ENCODE peak calls at places on chromosomes 4 and X, in four cellular contexts. One of them, this sample, is unnamed.

GRCh38 chr4:39714171-39714570 is 16.2 kb downstream of the UBE2K start:
- DNase-seq in GM23248: peak; percentile 36
- DNase-seq in SJSA1: no peak
- DNase-seq in pancreas: no peak
- DNase-seq in this sample: no peak

GRCh38 chr4:172869621-172870268 is 298.9 kb upstream of the GALNT7 start:
- DNase-seq in GM23248: no peak
- DNase-seq in SJSA1: no peak
- DNase-seq in pancreas: no peak
- DNase-seq in this sample: no peak

GRCh38 chrX:56800801-56801200 is 71.8 kb downstream of the NBDY start:
- DNase-seq in GM23248: no peak
- DNase-seq in SJSA1: no peak
- DNase-seq in pancreas: no peak
- DNase-seq in this sample: no peak

GRCh38 chr4:42359686-42360085 is 37.6 kb upstream of the SHISA3 start:
- DNase-seq in GM23248: peak; percentile 17
- DNase-seq in SJSA1: no peak
- DNase-seq in pancreas: no peak
- DNase-seq in this sample: no peak

GRCh38 chr4:186653973-186654372 is 69.7 kb downstream of the FAT1 start:
- DNase-seq in GM23248: no peak
- DNase-seq in SJSA1: no peak
- DNase-seq in pancreas: no peak
- DNase-seq in this sample: no peak

GRCh38 chr4:162322054-162322453 is 158.3 kb upstream of the FSTL5 start:
- DNase-seq in GM23248: no peak
- DNase-seq in SJSA1: no peak
- DNase-seq in pancreas: no peak
- DNase-seq in this sample: no peak

GRCh38 chr4:1365271-1366178 is 18.5 kb downstream of the UVSSA start:
- DNase-seq in GM23248: no peak
- DNase-seq in SJSA1: no peak
- DNase-seq in pancreas: no peak
- DNase-seq in this sample: no peak

GRCh38 chrX:50618788-50619558 is 148.3 kb upstream of the DGKK start:
- DNase-seq in GM23248: peak; percentile 6
- DNase-seq in SJSA1: no peak
- DNase-seq in pancreas: no peak
- DNase-seq in this sample: no peak

GRCh38 chr4:17687237-17687857 is 72.9 kb downstream of the MED28 start:
- DNase-seq in GM23248: no peak
- DNase-seq in SJSA1: no peak
- DNase-seq in pancreas: no peak
- DNase-seq in this sample: no peak

GRCh38 chr4:107392951-107393350 is 327.1 kb downstream of the PAPSS1 start:
- DNase-seq in GM23248: peak; percentile 68
- DNase-seq in SJSA1: no peak
- DNase-seq in pancreas: no peak
- DNase-seq in this sample: no peak

GRCh38 chr4:165199722-165200121 is 7.6 kb upstream of the KLHL2 start:
- DNase-seq in GM23248: peak; percentile 41
- DNase-seq in SJSA1: no peak
- DNase-seq in pancreas: no peak
- DNase-seq in this sample: no peak

GRCh38 chr4:88138561-88138960 is 19.9 kb downstream of the ABCG2 start:
- DNase-seq in GM23248: peak; percentile 74
- DNase-seq in SJSA1: peak; percentile 57
- DNase-seq in pancreas: no peak
- DNase-seq in this sample: no peak

GRCh38 chr4:69697536-69697935 is 44.5 kb upstream of the UGT2A1 start:
- DNase-seq in GM23248: no peak
- DNase-seq in SJSA1: no peak
- DNase-seq in pancreas: no peak
- DNase-seq in this sample: no peak

GRCh38 chr4:33107813-33108212 is 2387.6 kb downstream of the PCDH7 start:
- DNase-seq in GM23248: peak; percentile 70
- DNase-seq in SJSA1: no peak
- DNase-seq in pancreas: no peak
- DNase-seq in this sample: no peak

GRCh38 chr4:71389149-71389840 is 50.5 kb downstream of the SLC4A4 start:
- DNase-seq in GM23248: peak; percentile 28
- DNase-seq in SJSA1: no peak
- DNase-seq in pancreas: peak; percentile 17
- DNase-seq in this sample: no peak

GRCh38 chr4:133152801-133153526 is 3.9 kb downstream of the PCDH10 start:
- DNase-seq in GM23248: peak; percentile 9
- DNase-seq in SJSA1: no peak
- DNase-seq in pancreas: no peak
- DNase-seq in this sample: no peak

GRCh38 chr4:4406455-4407298 is 19.8 kb downstream of the NSG1 start:
- DNase-seq in GM23248: no peak
- DNase-seq in SJSA1: no peak
- DNase-seq in pancreas: no peak
- DNase-seq in this sample: no peak

GRCh38 chr4:21699437-21699836 is 249.1 kb downstream of the KCNIP4 start:
- DNase-seq in GM23248: no peak
- DNase-seq in SJSA1: no peak
- DNase-seq in pancreas: no peak
- DNase-seq in this sample: no peak

GRCh38 chr4:99608417-99608816 is 33.8 kb downstream of the MTTP start:
- DNase-seq in GM23248: no peak
- DNase-seq in SJSA1: no peak
- DNase-seq in pancreas: no peak
- DNase-seq in this sample: no peak

GRCh38 chrX:100649550-100650356 is 5.8 kb downstream of the SRPX2 start:
- DNase-seq in GM23248: peak; percentile 90
- DNase-seq in SJSA1: no peak
- DNase-seq in pancreas: peak; percentile 11
- DNase-seq in this sample: peak; percentile 66

GRCh38 chrX:22462959-22463358 is 190.2 kb downstream of the CBLL2 start:
- DNase-seq in GM23248: no peak
- DNase-seq in SJSA1: no peak
- DNase-seq in pancreas: no peak
- DNase-seq in this sample: no peak

GRCh38 chr4:41269682-41270081 is 13.0 kb downstream of the UCHL1 start:
- DNase-seq in GM23248: no peak
- DNase-seq in SJSA1: no peak
- DNase-seq in pancreas: no peak
- DNase-seq in this sample: no peak

GRCh38 chrX:15815779-15816452 is 25.6 kb downstream of the ZRSR2 start:
- DNase-seq in GM23248: peak; percentile 31
- DNase-seq in SJSA1: no peak
- DNase-seq in pancreas: no peak
- DNase-seq in this sample: no peak

GRCh38 chr4:142645478-142646108 is 200.5 kb downstream of the INPP4B start:
- DNase-seq in GM23248: no peak
- DNase-seq in SJSA1: no peak
- DNase-seq in pancreas: no peak
- DNase-seq in this sample: no peak

GRCh38 chr4:166460769-166461550 is 587.9 kb downstream of the TLL1 start:
- DNase-seq in GM23248: peak; percentile 11
- DNase-seq in SJSA1: no peak
- DNase-seq in pancreas: no peak
- DNase-seq in this sample: no peak

GRCh38 chr4:152310223-152310622 is 225.7 kb downstream of the FBXW7 start:
- DNase-seq in GM23248: peak; percentile 37
- DNase-seq in SJSA1: peak; percentile 86
- DNase-seq in pancreas: no peak
- DNase-seq in this sample: peak; percentile 86

GRCh38 chr4:100009490-100009889 is 59.4 kb upstream of the H2AZ1 start:
- DNase-seq in GM23248: no peak
- DNase-seq in SJSA1: no peak
- DNase-seq in pancreas: no peak
- DNase-seq in this sample: no peak

GRCh38 chr4:52658671-52659015 is 458 bp downstream of the USP46 start:
- DNase-seq in GM23248: peak; percentile 35
- DNase-seq in SJSA1: no peak
- DNase-seq in pancreas: no peak
- DNase-seq in this sample: no peak

GRCh38 chr4:169311643-169312365 is 41.0 kb upstream of the SH3RF1 start:
- DNase-seq in GM23248: peak; percentile 60
- DNase-seq in SJSA1: peak; percentile 49
- DNase-seq in pancreas: peak; percentile 31
- DNase-seq in this sample: no peak

DNA sequence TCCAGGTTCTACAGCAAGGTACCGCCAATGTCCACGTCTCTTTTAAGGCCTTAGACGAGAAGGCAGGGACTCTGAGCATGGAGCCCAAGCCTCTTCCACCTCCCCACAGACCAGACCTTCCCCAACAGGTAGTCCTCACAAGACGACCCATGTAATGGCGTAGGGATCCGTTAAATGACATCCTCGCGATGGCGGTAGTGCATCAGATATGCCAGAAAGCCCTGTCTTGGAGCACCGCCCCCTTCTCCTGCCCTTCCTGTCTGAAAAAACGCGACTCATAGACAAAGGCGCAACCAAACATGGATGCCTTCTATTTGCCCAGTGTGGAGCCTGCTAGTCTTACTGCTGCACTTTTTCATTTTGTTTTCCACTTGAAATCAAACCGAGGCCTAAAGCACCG is 185.4 kb downstream of the OR13H1 start:
- DNase-seq in GM23248: no peak
- DNase-seq in SJSA1: no peak
- DNase-seq in pancreas: no peak
- DNase-seq in this sample: no peak
- H3K9me3 ChIP-seq in GM23248: no peaks in the 10 kb centered on the region
- H3K9me3 ChIP-seq in SJSA1: no peaks in the 10 kb centered on the region
- H3K9me3 ChIP-seq in pancreas: no peaks in the 10 kb centered on the region
- H3K9me3 ChIP-seq in this sample: no peaks in the 10 kb centered on the region

GRCh38 chrX:151762802-151763201 is 28.3 kb downstream of the CNGA2 start:
- DNase-seq in GM23248: no peak
- DNase-seq in SJSA1: no peak
- DNase-seq in pancreas: no peak
- DNase-seq in this sample: no peak
- H3K9me3 ChIP-seq in GM23248: no peaks in the 10 kb centered on the region
- H3K9me3 ChIP-seq in SJSA1: no peaks in the 10 kb centered on the region
- H3K9me3 ChIP-seq in pancreas: no peaks in the 10 kb centered on the region
- H3K9me3 ChIP-seq in this sample: no peaks in the 10 kb centered on the region

GRCh38 chrX:19091596-19091995 is 30.7 kb downstream of the ADGRG2 start:
- DNase-seq in GM23248: no peak
- DNase-seq in SJSA1: no peak
- DNase-seq in pancreas: no peak
- DNase-seq in this sample: no peak
- H3K9me3 ChIP-seq in GM23248: no peaks in the 10 kb centered on the region
- H3K9me3 ChIP-seq in SJSA1: no peaks in the 10 kb centered on the region
- H3K9me3 ChIP-seq in pancreas: no peaks in the 10 kb centered on the region
- H3K9me3 ChIP-seq in this sample: peaks cover 2% of the 10 kb centered on the region

DNA sequence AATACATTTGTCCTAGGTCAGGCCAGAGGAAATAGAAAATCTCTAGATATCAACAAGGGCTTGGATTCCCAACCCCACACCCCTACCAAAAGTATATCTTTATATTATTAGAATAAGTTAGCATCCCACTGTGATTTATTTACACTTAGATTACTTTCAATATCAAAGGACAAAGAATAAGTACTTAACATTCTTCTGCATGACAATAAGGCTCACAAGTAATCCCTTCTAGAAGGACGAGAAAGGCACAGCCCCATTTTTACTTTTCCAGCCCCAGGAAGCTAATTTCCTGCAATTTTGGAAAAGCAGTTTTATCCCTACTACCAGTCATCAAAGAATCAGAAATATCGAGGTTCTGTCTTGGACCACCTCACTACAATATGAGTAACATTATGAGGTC is 14.1 kb upstream of the SLITRK2 start:
- DNase-seq in GM23248: no peak
- DNase-seq in SJSA1: no peak
- DNase-seq in pancreas: no peak
- DNase-seq in this sample: no peak
- H3K9me3 ChIP-seq in GM23248: no peaks in the 10 kb centered on the region
- H3K9me3 ChIP-seq in SJSA1: no peaks in the 10 kb centered on the region
- H3K9me3 ChIP-seq in pancreas: no peaks in the 10 kb centered on the region
- H3K9me3 ChIP-seq in this sample: no peaks in the 10 kb centered on the region

GRCh38 chr4:174255790-174256189 is 27.7 kb downstream of the FBXO8 start:
- DNase-seq in GM23248: peak; percentile 4
- DNase-seq in SJSA1: no peak
- DNase-seq in pancreas: no peak
- DNase-seq in this sample: no peak
- H3K9me3 ChIP-seq in GM23248: no peaks in the 10 kb centered on the region
- H3K9me3 ChIP-seq in SJSA1: no peaks in the 10 kb centered on the region
- H3K9me3 ChIP-seq in pancreas: no peaks in the 10 kb centered on the region
- H3K9me3 ChIP-seq in this sample: no peaks in the 10 kb centered on the region